ENCODE peak calls at places on chromosomes 2 and 18, in nine cellular contexts. One of them, this sample, is unnamed.

GRCh38 chr18:3593381-3593903 is 143.5 kb downstream of the TGIF1 start:
- DNase-seq in dermis microvascular lymphatic vessel endothelial cell: peak; percentile 89
- DNase-seq in fibroblast of the conjunctiva: no peak
- DNase-seq in GM12865: no peak
- DNase-seq in COR-L47: no peak
- DNase-seq in astrocyte: peak; percentile 96
- DNase-seq in NCI-H1417: no peak
- DNase-seq in astrocyte of the spinal cord: peak; percentile 95
- DNase-seq in HT1080: peak; percentile 96
- DNase-seq in this sample: no peak

GRCh38 chr2:29024882-29025430 is 43.9 kb downstream of the TOGARAM2 start:
- DNase-seq in fibroblast of the conjunctiva: no peak
- DNase-seq in dermis microvascular lymphatic vessel endothelial cell: no peak
- DNase-seq in NCI-H1417: peak; percentile 66
- DNase-seq in astrocyte: no peak
- DNase-seq in COR-L47: peak; percentile 38
- DNase-seq in astrocyte of the spinal cord: no peak
- DNase-seq in GM12865: no peak
- DNase-seq in HT1080: no peak
- DNase-seq in this sample: no peak

GRCh38 chr2:231187736-231188505 is 10.5 kb upstream of the ARMC9 start:
- DNase-seq in COR-L47: no peak
- DNase-seq in astrocyte of the spinal cord: peak; percentile 56
- DNase-seq in dermis microvascular lymphatic vessel endothelial cell: no peak
- DNase-seq in GM12865: no peak
- DNase-seq in fibroblast of the conjunctiva: peak; percentile 57
- DNase-seq in HT1080: no peak
- DNase-seq in NCI-H1417: no peak
- DNase-seq in astrocyte: peak; percentile 91
- DNase-seq in this sample: no peak

GRCh38 chr18:63043516-63043915 is 276.1 kb downstream of the BCL2 start:
- DNase-seq in NCI-H1417: no peak
- DNase-seq in astrocyte of the spinal cord: peak; percentile 2
- DNase-seq in GM12865: no peak
- DNase-seq in fibroblast of the conjunctiva: no peak
- DNase-seq in HT1080: peak; percentile 52
- DNase-seq in dermis microvascular lymphatic vessel endothelial cell: no peak
- DNase-seq in astrocyte: no peak
- DNase-seq in COR-L47: no peak
- DNase-seq in this sample: no peak

GRCh38 chr18:44895176-44895798 is 214.6 kb downstream of the SETBP1 start:
- DNase-seq in GM12865: peak; percentile 77
- DNase-seq in dermis microvascular lymphatic vessel endothelial cell: no peak
- DNase-seq in fibroblast of the conjunctiva: peak; percentile 43
- DNase-seq in HT1080: peak; percentile 76
- DNase-seq in COR-L47: peak; percentile 26
- DNase-seq in astrocyte of the spinal cord: peak; percentile 52
- DNase-seq in NCI-H1417: peak; percentile 43
- DNase-seq in astrocyte: peak; percentile 34
- DNase-seq in this sample: no peak

GRCh38 chr18:39462436-39462835 is 1896.8 kb upstream of the CELF4 start:
- DNase-seq in fibroblast of the conjunctiva: no peak
- DNase-seq in astrocyte of the spinal cord: peak; percentile 65
- DNase-seq in astrocyte: peak; percentile 27
- DNase-seq in NCI-H1417: no peak
- DNase-seq in COR-L47: no peak
- DNase-seq in GM12865: no peak
- DNase-seq in HT1080: peak; percentile 84
- DNase-seq in dermis microvascular lymphatic vessel endothelial cell: peak; percentile 93
- DNase-seq in this sample: no peak

GRCh38 chr2:71216501-71216900 is 10.4 kb downstream of the PAIP2B start:
- DNase-seq in astrocyte of the spinal cord: no peak
- DNase-seq in astrocyte: no peak
- DNase-seq in NCI-H1417: no peak
- DNase-seq in fibroblast of the conjunctiva: no peak
- DNase-seq in GM12865: no peak
- DNase-seq in HT1080: no peak
- DNase-seq in dermis microvascular lymphatic vessel endothelial cell: no peak
- DNase-seq in COR-L47: no peak
- DNase-seq in this sample: no peak

GRCh38 chr2:218168016-218168415 is 1.3 kb upstream of the CXCR1 start:
- DNase-seq in astrocyte of the spinal cord: no peak
- DNase-seq in NCI-H1417: no peak
- DNase-seq in GM12865: no peak
- DNase-seq in HT1080: no peak
- DNase-seq in fibroblast of the conjunctiva: no peak
- DNase-seq in COR-L47: no peak
- DNase-seq in dermis microvascular lymphatic vessel endothelial cell: no peak
- DNase-seq in astrocyte: no peak
- DNase-seq in this sample: no peak

GRCh38 chr2:134839649-134840048 is 1.2 kb downstream of the ACMSD start:
- DNase-seq in dermis microvascular lymphatic vessel endothelial cell: no peak
- DNase-seq in COR-L47: no peak
- DNase-seq in NCI-H1417: peak; percentile 66
- DNase-seq in GM12865: no peak
- DNase-seq in HT1080: no peak
- DNase-seq in astrocyte: no peak
- DNase-seq in fibroblast of the conjunctiva: no peak
- DNase-seq in astrocyte of the spinal cord: no peak
- DNase-seq in this sample: no peak

GRCh38 chr2:102841107-102841840 is 79.4 kb downstream of the TMEM182 start:
- DNase-seq in astrocyte: peak; percentile 18
- DNase-seq in fibroblast of the conjunctiva: peak; percentile 12
- DNase-seq in GM12865: peak; percentile 56
- DNase-seq in NCI-H1417: peak; percentile 70
- DNase-seq in astrocyte of the spinal cord: peak; percentile 45
- DNase-seq in dermis microvascular lymphatic vessel endothelial cell: peak; percentile 47
- DNase-seq in COR-L47: peak; percentile 37
- DNase-seq in HT1080: peak; percentile 46
- DNase-seq in this sample: peak; percentile 20

GRCh38 chr2:10762651-10763460 is 41.4 kb downstream of the ATP6V1C2 start:
- DNase-seq in astrocyte: no peak
- DNase-seq in NCI-H1417: no peak
- DNase-seq in astrocyte of the spinal cord: no peak
- DNase-seq in dermis microvascular lymphatic vessel endothelial cell: no peak
- DNase-seq in COR-L47: no peak
- DNase-seq in GM12865: no peak
- DNase-seq in HT1080: peak; percentile 14
- DNase-seq in fibroblast of the conjunctiva: no peak
- DNase-seq in this sample: no peak

GRCh38 chr18:11909597-11910026 is 1.5 kb upstream of the MPPE1 start:
- DNase-seq in NCI-H1417: peak; percentile 24
- DNase-seq in COR-L47: no peak
- DNase-seq in astrocyte of the spinal cord: peak; percentile 24
- DNase-seq in fibroblast of the conjunctiva: no peak
- DNase-seq in HT1080: no peak
- DNase-seq in GM12865: peak; percentile 30
- DNase-seq in dermis microvascular lymphatic vessel endothelial cell: peak; percentile 32
- DNase-seq in astrocyte: peak; percentile 29
- DNase-seq in this sample: no peak

GRCh38 chr2:134367915-134368911 is 114.3 kb downstream of the MGAT5 start:
- DNase-seq in dermis microvascular lymphatic vessel endothelial cell: peak; percentile 25
- DNase-seq in COR-L47: no peak
- DNase-seq in GM12865: no peak
- DNase-seq in NCI-H1417: no peak
- DNase-seq in fibroblast of the conjunctiva: no peak
- DNase-seq in astrocyte of the spinal cord: peak; percentile 88
- DNase-seq in astrocyte: peak; percentile 82
- DNase-seq in HT1080: peak; percentile 82
- DNase-seq in this sample: no peak

GRCh38 chr2:26595146-26595545 is 46.0 kb downstream of the CIB4 start:
- DNase-seq in astrocyte: no peak
- DNase-seq in astrocyte of the spinal cord: no peak
- DNase-seq in NCI-H1417: no peak
- DNase-seq in GM12865: no peak
- DNase-seq in fibroblast of the conjunctiva: no peak
- DNase-seq in HT1080: no peak
- DNase-seq in dermis microvascular lymphatic vessel endothelial cell: no peak
- DNase-seq in COR-L47: no peak
- DNase-seq in this sample: no peak

GRCh38 chr2:101982630-101983029 is 9.1 kb upstream of the IL1R2 start:
- DNase-seq in GM12865: no peak
- DNase-seq in dermis microvascular lymphatic vessel endothelial cell: no peak
- DNase-seq in fibroblast of the conjunctiva: no peak
- DNase-seq in astrocyte: no peak
- DNase-seq in COR-L47: no peak
- DNase-seq in HT1080: no peak
- DNase-seq in astrocyte of the spinal cord: no peak
- DNase-seq in NCI-H1417: no peak
- DNase-seq in this sample: no peak

GRCh38 chr2:219409619-219410018 is 8.6 kb upstream of the DES start:
- DNase-seq in astrocyte of the spinal cord: no peak
- DNase-seq in astrocyte: no peak
- DNase-seq in fibroblast of the conjunctiva: no peak
- DNase-seq in dermis microvascular lymphatic vessel endothelial cell: no peak
- DNase-seq in NCI-H1417: no peak
- DNase-seq in HT1080: no peak
- DNase-seq in COR-L47: no peak
- DNase-seq in GM12865: no peak
- DNase-seq in this sample: no peak

GRCh38 chr18:9048808-9049494 is 53.5 kb upstream of the NDUFV2 start:
- DNase-seq in dermis microvascular lymphatic vessel endothelial cell: peak; percentile 29
- DNase-seq in fibroblast of the conjunctiva: no peak
- DNase-seq in GM12865: peak; percentile 35
- DNase-seq in COR-L47: no peak
- DNase-seq in astrocyte: peak; percentile 29
- DNase-seq in NCI-H1417: no peak
- DNase-seq in astrocyte of the spinal cord: no peak
- DNase-seq in HT1080: peak; percentile 79
- DNase-seq in this sample: no peak

GRCh38 chr18:52465391-52465790 is 125.4 kb downstream of the DCC start:
- DNase-seq in GM12865: no peak
- DNase-seq in astrocyte of the spinal cord: no peak
- DNase-seq in NCI-H1417: no peak
- DNase-seq in fibroblast of the conjunctiva: no peak
- DNase-seq in COR-L47: no peak
- DNase-seq in HT1080: no peak
- DNase-seq in astrocyte: no peak
- DNase-seq in dermis microvascular lymphatic vessel endothelial cell: no peak
- DNase-seq in this sample: no peak

GRCh38 chr18:56431551-56431950 is 206.8 kb downstream of the TXNL1 start:
- DNase-seq in astrocyte of the spinal cord: peak; percentile 14
- DNase-seq in fibroblast of the conjunctiva: no peak
- DNase-seq in dermis microvascular lymphatic vessel endothelial cell: no peak
- DNase-seq in astrocyte: peak; percentile 48
- DNase-seq in COR-L47: no peak
- DNase-seq in GM12865: peak; percentile 13
- DNase-seq in NCI-H1417: peak; percentile 51
- DNase-seq in HT1080: peak; percentile 83
- DNase-seq in this sample: no peak